ENCODE peak calls at places on chromosomes 12 and 14, in six cellular contexts. One of them, this sample, is unnamed.

GRCh38 chr12:95674631-95675030 is 115.9 kb downstream of the NTN4 start:
- DNase-seq in mesendoderm: no peak
- DNase-seq in H1: no peak
- DNase-seq in IMR-90: no peak
- DNase-seq in neuronal stem cell: no peak
- DNase-seq in trophoblast cell: no peak
- DNase-seq in this sample: peak; percentile 46

GRCh38 chr14:55505846-55506245 is 65.4 kb upstream of the TBPL2 start:
- DNase-seq in mesendoderm: no peak
- DNase-seq in H1: no peak
- DNase-seq in IMR-90: no peak
- DNase-seq in neuronal stem cell: no peak
- DNase-seq in trophoblast cell: no peak
- DNase-seq in this sample: no peak

GRCh38 chr12:71938728-71939385 is at the start of gene TPH2:
- DNase-seq in mesendoderm: peak; percentile 91
- DNase-seq in H1: peak; percentile 96
- DNase-seq in IMR-90: peak; percentile 68
- DNase-seq in neuronal stem cell: peak; percentile 86
- DNase-seq in trophoblast cell: peak; percentile 63
- DNase-seq in this sample: peak; percentile 75

GRCh38 chr12:27583981-27584380 is 60.0 kb downstream of the PPFIBP1 start:
- DNase-seq in mesendoderm: no peak
- DNase-seq in H1: no peak
- DNase-seq in IMR-90: no peak
- DNase-seq in neuronal stem cell: no peak
- DNase-seq in trophoblast cell: no peak
- DNase-seq in this sample: no peak

GRCh38 chr14:92427096-92427495 is 86.5 kb upstream of the RIN3 start:
- DNase-seq in mesendoderm: no peak
- DNase-seq in H1: no peak
- DNase-seq in IMR-90: no peak
- DNase-seq in neuronal stem cell: no peak
- DNase-seq in trophoblast cell: no peak
- DNase-seq in this sample: no peak

GRCh38 chr12:55722948-55723347 is 2.8 kb downstream of the RDH5 start:
- DNase-seq in mesendoderm: no peak
- DNase-seq in H1: no peak
- DNase-seq in IMR-90: no peak
- DNase-seq in neuronal stem cell: no peak
- DNase-seq in trophoblast cell: no peak
- DNase-seq in this sample: no peak

GRCh38 chr14:47744155-47744554 is 68.8 kb upstream of the MDGA2 start:
- DNase-seq in mesendoderm: no peak
- DNase-seq in H1: no peak
- DNase-seq in IMR-90: no peak
- DNase-seq in neuronal stem cell: no peak
- DNase-seq in trophoblast cell: no peak
- DNase-seq in this sample: no peak

GRCh38 chr12:128408669-128409068 is 141.7 kb downstream of the TMEM132C start:
- DNase-seq in mesendoderm: no peak
- DNase-seq in H1: no peak
- DNase-seq in IMR-90: no peak
- DNase-seq in neuronal stem cell: no peak
- DNase-seq in trophoblast cell: no peak
- DNase-seq in this sample: no peak

GRCh38 chr12:105109465-105110212 is 2.1 kb downstream of the WASHC4 start:
- DNase-seq in mesendoderm: no peak
- DNase-seq in H1: no peak
- DNase-seq in IMR-90: peak; percentile 48
- DNase-seq in neuronal stem cell: no peak
- DNase-seq in trophoblast cell: no peak
- DNase-seq in this sample: peak; percentile 59

GRCh38 chr14:95514131-95515079 is 2.0 kb downstream of the SYNE3 start:
- DNase-seq in mesendoderm: peak; percentile 92
- DNase-seq in H1: no peak
- DNase-seq in IMR-90: no peak
- DNase-seq in neuronal stem cell: no peak
- DNase-seq in trophoblast cell: peak; percentile 66
- DNase-seq in this sample: no peak

GRCh38 chr12:80162177-80162576 is 62.8 kb downstream of the OTOGL start:
- DNase-seq in mesendoderm: no peak
- DNase-seq in H1: no peak
- DNase-seq in IMR-90: no peak
- DNase-seq in neuronal stem cell: no peak
- DNase-seq in trophoblast cell: no peak
- DNase-seq in this sample: no peak

GRCh38 chr14:72675126-72675525 is 218.8 kb downstream of the DPF3 start:
- DNase-seq in mesendoderm: no peak
- DNase-seq in H1: no peak
- DNase-seq in IMR-90: no peak
- DNase-seq in neuronal stem cell: no peak
- DNase-seq in trophoblast cell: no peak
- DNase-seq in this sample: no peak

GRCh38 chr12:74747305-74747704 is 209.7 kb downstream of the ATXN7L3B start:
- DNase-seq in mesendoderm: peak; percentile 7
- DNase-seq in H1: no peak
- DNase-seq in IMR-90: peak; percentile 16
- DNase-seq in neuronal stem cell: no peak
- DNase-seq in trophoblast cell: no peak
- DNase-seq in this sample: no peak

GRCh38 chr12:93783827-93784226 is 106.7 kb downstream of the CRADD start:
- DNase-seq in mesendoderm: no peak
- DNase-seq in H1: no peak
- DNase-seq in IMR-90: no peak
- DNase-seq in neuronal stem cell: no peak
- DNase-seq in trophoblast cell: no peak
- DNase-seq in this sample: peak; percentile 27

GRCh38 chr12:22286569-22286968 is 47.9 kb downstream of the ST8SIA1 start:
- DNase-seq in mesendoderm: no peak
- DNase-seq in H1: no peak
- DNase-seq in IMR-90: peak; percentile 93
- DNase-seq in neuronal stem cell: no peak
- DNase-seq in trophoblast cell: no peak
- DNase-seq in this sample: peak; percentile 77

GRCh38 chr14:89767861-89768268 is 186.7 kb downstream of the EFCAB11 start:
- DNase-seq in mesendoderm: peak; percentile 87
- DNase-seq in H1: no peak
- DNase-seq in IMR-90: peak; percentile 63
- DNase-seq in neuronal stem cell: peak; percentile 9
- DNase-seq in trophoblast cell: peak; percentile 37
- DNase-seq in this sample: peak; percentile 53

GRCh38 chr14:85529803-85530574 is at the start of gene FLRT2:
- DNase-seq in mesendoderm: peak; percentile 80
- DNase-seq in H1: peak; percentile 77
- DNase-seq in IMR-90: peak; percentile 44
- DNase-seq in neuronal stem cell: peak; percentile 23
- DNase-seq in trophoblast cell: no peak
- DNase-seq in this sample: peak; percentile 72

GRCh38 chr12:3661028-3661427 is 91.9 kb downstream of the CRACR2A start:
- DNase-seq in mesendoderm: no peak
- DNase-seq in H1: no peak
- DNase-seq in IMR-90: no peak
- DNase-seq in neuronal stem cell: no peak
- DNase-seq in trophoblast cell: no peak
- DNase-seq in this sample: no peak

GRCh38 chr12:23949212-23950010 is at the start of gene SOX5:
- DNase-seq in mesendoderm: peak; percentile 90
- DNase-seq in H1: peak; percentile 45
- DNase-seq in IMR-90: peak; percentile 68
- DNase-seq in neuronal stem cell: peak; percentile 73
- DNase-seq in trophoblast cell: no peak
- DNase-seq in this sample: peak; percentile 88

GRCh38 chr12:45674583-45674982 is 54.9 kb upstream of the ARID2 start:
- DNase-seq in mesendoderm: peak; percentile 66
- DNase-seq in H1: no peak
- DNase-seq in IMR-90: peak; percentile 94
- DNase-seq in neuronal stem cell: no peak
- DNase-seq in trophoblast cell: peak; percentile 4
- DNase-seq in this sample: peak; percentile 93

GRCh38 chr12:91493308-91493707 is 310.7 kb upstream of the DCN start:
- DNase-seq in mesendoderm: no peak
- DNase-seq in H1: no peak
- DNase-seq in IMR-90: no peak
- DNase-seq in neuronal stem cell: no peak
- DNase-seq in trophoblast cell: no peak
- DNase-seq in this sample: no peak

GRCh38 chr12:54394281-54394719 is 9.8 kb upstream of the ZNF385A start:
- DNase-seq in mesendoderm: peak; percentile 86
- DNase-seq in H1: peak; percentile 86
- DNase-seq in IMR-90: peak; percentile 56
- DNase-seq in neuronal stem cell: no peak
- DNase-seq in trophoblast cell: peak; percentile 92
- DNase-seq in this sample: peak; percentile 59

GRCh38 chr14:34211732-34212131 is 250.3 kb downstream of the SPTSSA start:
- DNase-seq in mesendoderm: no peak
- DNase-seq in H1: no peak
- DNase-seq in IMR-90: no peak
- DNase-seq in neuronal stem cell: no peak
- DNase-seq in trophoblast cell: no peak
- DNase-seq in this sample: peak; percentile 11

DNA sequence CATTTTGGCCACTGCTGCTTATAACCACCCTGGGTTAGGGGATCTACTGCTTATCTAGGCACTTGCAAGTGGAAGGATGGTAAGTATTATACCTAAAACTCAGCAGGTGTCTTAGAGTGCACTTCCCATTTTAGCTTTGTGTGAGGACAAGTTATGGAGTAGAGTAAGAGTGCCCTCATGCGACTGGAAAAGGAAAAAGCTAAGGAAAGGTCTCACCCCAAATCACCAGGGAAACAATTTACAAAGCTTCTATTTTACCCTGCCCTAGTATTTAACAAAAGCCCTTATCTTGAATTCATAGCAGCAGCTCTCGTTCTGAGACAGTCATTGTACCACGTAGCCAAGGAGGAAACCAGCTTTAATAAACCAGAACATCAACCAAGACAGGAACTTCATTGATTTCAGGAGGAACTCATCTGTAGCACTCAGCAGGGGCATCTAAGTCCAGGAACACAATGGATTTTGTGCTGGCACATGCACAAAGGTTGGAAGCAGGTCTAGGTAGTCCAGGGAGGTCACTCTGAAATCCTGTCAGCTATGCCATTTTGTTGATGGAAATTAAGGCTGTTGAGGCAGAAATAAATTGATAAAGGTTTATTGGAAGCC is 2.9 kb downstream of the RDH12 start:
- DNase-seq in mesendoderm: peak; percentile 77
- DNase-seq in H1: no peak
- DNase-seq in IMR-90: peak; percentile 54
- DNase-seq in neuronal stem cell: peak; percentile 66
- DNase-seq in trophoblast cell: peak; percentile 31
- DNase-seq in this sample: peak; percentile 62
- H3K23ac ChIP-seq in mesendoderm: no peak overlapping the region
- H3K23ac ChIP-seq in H1: no peak overlapping the region
- H3K23ac ChIP-seq in IMR-90: no peak overlapping the region
- H3K23ac ChIP-seq in neuronal stem cell: no peak overlapping the region
- H3K23ac ChIP-seq in trophoblast cell: no peak overlapping the region
- H3K23ac ChIP-seq in this sample: no peak overlapping the region

DNA sequence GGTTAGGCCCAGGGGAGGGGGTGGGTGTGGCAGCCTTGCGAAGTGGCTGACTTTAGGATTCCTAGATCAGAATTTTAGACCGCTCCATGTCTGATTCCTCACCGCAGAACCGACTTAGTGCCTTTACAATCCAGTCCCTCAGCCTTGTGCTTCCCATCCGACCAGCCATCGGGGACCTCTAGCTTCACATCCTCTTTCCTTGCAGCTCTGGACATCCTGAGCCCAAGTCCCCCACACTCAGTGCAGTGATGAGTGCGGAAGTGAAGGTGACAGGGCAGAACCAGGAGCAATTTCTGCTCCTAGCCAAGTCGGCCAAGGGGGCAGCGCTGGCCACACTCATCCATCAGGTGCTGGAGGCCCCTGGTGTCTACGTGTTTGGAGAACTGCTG is 557 bp downstream of the COPS7A start:
- DNase-seq in mesendoderm: peak; percentile 47
- DNase-seq in H1: no peak
- DNase-seq in IMR-90: peak; percentile 16
- DNase-seq in neuronal stem cell: no peak
- DNase-seq in trophoblast cell: no peak
- DNase-seq in this sample: no peak
- H3K36me3 ChIP-seq in mesendoderm: no peaks in the 10 kb centered on the region
- H3K36me3 ChIP-seq in H1: no peaks in the 10 kb centered on the region
- H3K36me3 ChIP-seq in IMR-90: peaks cover 19% of the 10 kb centered on the region
- H3K36me3 ChIP-seq in neuronal stem cell: peaks cover 29% of the 10 kb centered on the region
- H3K36me3 ChIP-seq in trophoblast cell: peaks cover 15% of the 10 kb centered on the region
- H3K36me3 ChIP-seq in this sample: peaks cover 27% of the 10 kb centered on the region

DNA sequence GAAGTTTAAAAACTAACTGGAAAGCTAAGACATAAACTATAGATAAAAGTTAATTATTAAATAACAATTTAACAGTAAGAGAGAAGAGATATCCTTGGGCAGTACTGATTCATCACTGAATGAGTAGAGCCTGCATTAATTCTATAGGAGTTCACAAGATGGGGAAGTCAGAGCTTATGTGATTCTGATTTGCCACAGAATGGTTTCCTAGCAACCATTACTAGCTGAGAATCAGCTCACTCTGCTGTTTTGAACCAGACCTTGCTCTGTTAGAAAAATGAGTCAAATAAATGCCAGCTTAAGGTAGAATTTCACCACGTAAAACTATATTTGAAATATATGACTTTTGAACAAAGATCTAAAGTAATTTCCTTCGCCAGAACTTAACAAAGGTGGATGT is 433.9 kb downstream of the FUT8 start:
- DNase-seq in mesendoderm: no peak
- DNase-seq in H1: no peak
- DNase-seq in IMR-90: no peak
- DNase-seq in neuronal stem cell: no peak
- DNase-seq in trophoblast cell: no peak
- DNase-seq in this sample: no peak
- H3K23ac ChIP-seq in mesendoderm: no peak overlapping the region
- H3K23ac ChIP-seq in H1: no peak overlapping the region
- H3K23ac ChIP-seq in IMR-90: no peak overlapping the region
- H3K23ac ChIP-seq in neuronal stem cell: no peak overlapping the region
- H3K23ac ChIP-seq in trophoblast cell: no peak overlapping the region
- H3K23ac ChIP-seq in this sample: no peak overlapping the region

GRCh38 chr12:49033611-49034286 is 15.2 kb upstream of the PRKAG1 start:
- DNase-seq in mesendoderm: no peak
- DNase-seq in H1: no peak
- DNase-seq in IMR-90: no peak
- DNase-seq in neuronal stem cell: no peak
- DNase-seq in trophoblast cell: no peak
- DNase-seq in this sample: no peak
- H3K36me3 ChIP-seq in mesendoderm: peaks cover 32% of the 10 kb centered on the region
- H3K36me3 ChIP-seq in H1: peaks cover 40% of the 10 kb centered on the region
- H3K36me3 ChIP-seq in IMR-90: peaks cover 86% of the 10 kb centered on the region
- H3K36me3 ChIP-seq in neuronal stem cell: peaks cover 98% of the 10 kb centered on the region
- H3K36me3 ChIP-seq in trophoblast cell: peaks cover 81% of the 10 kb centered on the region
- H3K36me3 ChIP-seq in this sample: peaks cover 96% of the 10 kb centered on the region

GRCh38 chr14:68961361-68961760 is 17.7 kb downstream of the ACTN1 start:
- DNase-seq in mesendoderm: no peak
- DNase-seq in H1: no peak
- DNase-seq in IMR-90: no peak
- DNase-seq in neuronal stem cell: no peak
- DNase-seq in trophoblast cell: no peak
- DNase-seq in this sample: no peak
- H3K23ac ChIP-seq in mesendoderm: no peak overlapping the region
- H3K23ac ChIP-seq in H1: no peak overlapping the region
- H3K23ac ChIP-seq in IMR-90: no peak overlapping the region
- H3K23ac ChIP-seq in neuronal stem cell: no peak overlapping the region
- H3K23ac ChIP-seq in trophoblast cell: no peak overlapping the region
- H3K23ac ChIP-seq in this sample: peak overlapping the region; percentile 51

This sample was measured in mesenchymal stem cell.